ENCODE peak calls at places on chromosomes 3 and 15, in ten cellular contexts. One of them, this sample, is unnamed. For H3K4me1 and H3K27me3, the result is how much of the 10 kb centered on the place peaks cover.

GRCh38 chr3:123713211-123713610 is 128.4 kb upstream of the HACD2 start:
- DNase-seq in endothelial cell of umbilical vein: no peak
- DNase-seq in prostate gland: no peak
- DNase-seq in GM23338: no peak
- DNase-seq in CD8-positive, alpha-beta T cell: no peak
- DNase-seq in transverse colon: no peak
- DNase-seq in sigmoid colon: no peak
- DNase-seq in heart left ventricle: no peak
- DNase-seq in psoas muscle: no peak
- DNase-seq in heart right ventricle: no peak
- DNase-seq in this sample: no peak

GRCh38 chr3:71031914-71032521 is 551.5 kb downstream of the FOXP1 start:
- DNase-seq in endothelial cell of umbilical vein: peak
- DNase-seq in prostate gland: no peak
- DNase-seq in GM23338: no peak
- DNase-seq in CD8-positive, alpha-beta T cell: no peak
- DNase-seq in transverse colon: no peak
- DNase-seq in sigmoid colon: peak
- DNase-seq in heart left ventricle: peak
- DNase-seq in psoas muscle: peak
- DNase-seq in heart right ventricle: peak
- DNase-seq in this sample: no peak

GRCh38 chr15:43522247-43522646 is 4.8 kb downstream of the MAP1A start:
- DNase-seq in endothelial cell of umbilical vein: no peak
- DNase-seq in prostate gland: no peak
- DNase-seq in GM23338: no peak
- DNase-seq in CD8-positive, alpha-beta T cell: no peak
- DNase-seq in transverse colon: no peak
- DNase-seq in sigmoid colon: no peak
- DNase-seq in heart left ventricle: no peak
- DNase-seq in psoas muscle: no peak
- DNase-seq in heart right ventricle: no peak
- DNase-seq in this sample: no peak

GRCh38 chr3:10116138-10116460 is 624 bp downstream of the BRK1 start:
- DNase-seq in endothelial cell of umbilical vein: no peak
- DNase-seq in prostate gland: no peak
- DNase-seq in GM23338: no peak
- DNase-seq in CD8-positive, alpha-beta T cell: peak
- DNase-seq in transverse colon: no peak
- DNase-seq in sigmoid colon: no peak
- DNase-seq in heart left ventricle: no peak
- DNase-seq in psoas muscle: no peak
- DNase-seq in heart right ventricle: no peak
- DNase-seq in this sample: peak

GRCh38 chr15:89122532-89123525 is 34.6 kb downstream of the ABHD2 start:
- DNase-seq in endothelial cell of umbilical vein: peak
- DNase-seq in prostate gland: no peak
- DNase-seq in GM23338: no peak
- DNase-seq in CD8-positive, alpha-beta T cell: no peak
- DNase-seq in transverse colon: no peak
- DNase-seq in sigmoid colon: no peak
- DNase-seq in heart left ventricle: no peak
- DNase-seq in psoas muscle: no peak
- DNase-seq in heart right ventricle: no peak
- DNase-seq in this sample: no peak

GRCh38 chr15:99103279-99103678 is 1.6 kb upstream of the SYNM start:
- DNase-seq in endothelial cell of umbilical vein: no peak
- DNase-seq in prostate gland: no peak
- DNase-seq in GM23338: no peak
- DNase-seq in CD8-positive, alpha-beta T cell: no peak
- DNase-seq in transverse colon: no peak
- DNase-seq in sigmoid colon: no peak
- DNase-seq in heart left ventricle: no peak
- DNase-seq in psoas muscle: no peak
- DNase-seq in heart right ventricle: no peak
- DNase-seq in this sample: no peak

GRCh38 chr3:109532257-109533216 is 195.2 kb upstream of the DPPA4 start:
- DNase-seq in endothelial cell of umbilical vein: no peak
- DNase-seq in prostate gland: no peak
- DNase-seq in GM23338: peak
- DNase-seq in CD8-positive, alpha-beta T cell: peak
- DNase-seq in transverse colon: peak
- DNase-seq in sigmoid colon: no peak
- DNase-seq in heart left ventricle: no peak
- DNase-seq in psoas muscle: no peak
- DNase-seq in heart right ventricle: no peak
- DNase-seq in this sample: peak

GRCh38 chr15:40439461-40440299 is 1.1 kb upstream of the BAHD1 start:
- DNase-seq in endothelial cell of umbilical vein: peak
- DNase-seq in prostate gland: no peak
- DNase-seq in GM23338: peak
- DNase-seq in CD8-positive, alpha-beta T cell: no peak
- DNase-seq in transverse colon: peak
- DNase-seq in sigmoid colon: no peak
- DNase-seq in heart left ventricle: peak
- DNase-seq in psoas muscle: peak
- DNase-seq in heart right ventricle: peak
- DNase-seq in this sample: peak

GRCh38 chr3:177468816-177469590 is 271.7 kb upstream of the TBL1XR1 start:
- DNase-seq in endothelial cell of umbilical vein: no peak
- DNase-seq in prostate gland: no peak
- DNase-seq in GM23338: no peak
- DNase-seq in CD8-positive, alpha-beta T cell: no peak
- DNase-seq in transverse colon: no peak
- DNase-seq in sigmoid colon: no peak
- DNase-seq in heart left ventricle: no peak
- DNase-seq in psoas muscle: no peak
- DNase-seq in heart right ventricle: no peak
- DNase-seq in this sample: no peak

GRCh38 chr15:20349774-20350498 is 191.7 kb downstream of the GOLGA6L6 start:
- DNase-seq in endothelial cell of umbilical vein: no peak
- DNase-seq in prostate gland: no peak
- DNase-seq in GM23338: no peak
- DNase-seq in CD8-positive, alpha-beta T cell: no peak
- DNase-seq in transverse colon: no peak
- DNase-seq in sigmoid colon: peak
- DNase-seq in heart left ventricle: no peak
- DNase-seq in psoas muscle: peak
- DNase-seq in heart right ventricle: no peak
- DNase-seq in this sample: peak

GRCh38 chr3:119310052-119310451 is 15.9 kb downstream of the ARHGAP31 start:
- DNase-seq in endothelial cell of umbilical vein: no peak
- DNase-seq in prostate gland: no peak
- DNase-seq in GM23338: peak
- DNase-seq in CD8-positive, alpha-beta T cell: no peak
- DNase-seq in transverse colon: no peak
- DNase-seq in sigmoid colon: no peak
- DNase-seq in heart left ventricle: no peak
- DNase-seq in psoas muscle: no peak
- DNase-seq in heart right ventricle: no peak
- DNase-seq in this sample: no peak

GRCh38 chr3:119309591-119309990 is 15.4 kb downstream of the ARHGAP31 start:
- DNase-seq in endothelial cell of umbilical vein: no peak
- DNase-seq in prostate gland: no peak
- DNase-seq in GM23338: no peak
- DNase-seq in CD8-positive, alpha-beta T cell: no peak
- DNase-seq in transverse colon: no peak
- DNase-seq in sigmoid colon: no peak
- DNase-seq in heart left ventricle: no peak
- DNase-seq in psoas muscle: no peak
- DNase-seq in heart right ventricle: no peak
- DNase-seq in this sample: no peak

GRCh38 chr3:119311191-119311925 is 17.2 kb downstream of the ARHGAP31 start:
- DNase-seq in endothelial cell of umbilical vein: peak
- DNase-seq in prostate gland: no peak
- DNase-seq in GM23338: no peak
- DNase-seq in CD8-positive, alpha-beta T cell: no peak
- DNase-seq in transverse colon: no peak
- DNase-seq in sigmoid colon: no peak
- DNase-seq in heart left ventricle: no peak
- DNase-seq in psoas muscle: no peak
- DNase-seq in heart right ventricle: no peak
- DNase-seq in this sample: no peak

GRCh38 chr3:119305271-119305670 is 11.1 kb downstream of the ARHGAP31 start:
- DNase-seq in endothelial cell of umbilical vein: peak
- DNase-seq in prostate gland: no peak
- DNase-seq in GM23338: no peak
- DNase-seq in CD8-positive, alpha-beta T cell: no peak
- DNase-seq in transverse colon: no peak
- DNase-seq in sigmoid colon: no peak
- DNase-seq in heart left ventricle: no peak
- DNase-seq in psoas muscle: no peak
- DNase-seq in heart right ventricle: no peak
- DNase-seq in this sample: no peak

GRCh38 chr3:119308355-119308754 is 14.2 kb downstream of the ARHGAP31 start:
- DNase-seq in endothelial cell of umbilical vein: no peak
- DNase-seq in prostate gland: no peak
- DNase-seq in GM23338: no peak
- DNase-seq in CD8-positive, alpha-beta T cell: no peak
- DNase-seq in transverse colon: no peak
- DNase-seq in sigmoid colon: no peak
- DNase-seq in heart left ventricle: no peak
- DNase-seq in psoas muscle: no peak
- DNase-seq in heart right ventricle: no peak
- DNase-seq in this sample: no peak
- H3K4me1 ChIP-seq in endothelial cell of umbilical vein: under half
- H3K4me1 ChIP-seq in prostate gland: under half
- H3K4me1 ChIP-seq in GM23338: under half
- H3K4me1 ChIP-seq in CD8-positive, alpha-beta T cell: under half
- H3K4me1 ChIP-seq in transverse colon: under half
- H3K4me1 ChIP-seq in sigmoid colon: under half
- H3K4me1 ChIP-seq in heart left ventricle: half or more
- H3K4me1 ChIP-seq in psoas muscle: under half
- H3K4me1 ChIP-seq in heart right ventricle: half or more
- H3K4me1 ChIP-seq in this sample: under half

GRCh38 chr3:128276151-128276445 is 122.8 kb downstream of the EEFSEC start:
- DNase-seq in endothelial cell of umbilical vein: no peak
- DNase-seq in prostate gland: no peak
- DNase-seq in GM23338: no peak
- DNase-seq in CD8-positive, alpha-beta T cell: no peak
- DNase-seq in transverse colon: no peak
- DNase-seq in sigmoid colon: no peak
- DNase-seq in heart left ventricle: no peak
- DNase-seq in psoas muscle: no peak
- DNase-seq in heart right ventricle: no peak
- DNase-seq in this sample: no peak
- TF ChIP-seq CTCF in endothelial cell of umbilical vein: no peak
- TF ChIP-seq CTCF in prostate gland: no peak
- TF ChIP-seq CTCF in GM23338: no peak
- TF ChIP-seq CTCF in CD8-positive, alpha-beta T cell: no peak
- TF ChIP-seq CTCF in transverse colon: no peak
- TF ChIP-seq CTCF in sigmoid colon: no peak
- TF ChIP-seq CTCF in heart left ventricle: no peak
- TF ChIP-seq CTCF in psoas muscle: no peak
- TF ChIP-seq CTCF in heart right ventricle: no peak
- TF ChIP-seq CTCF in this sample: no peak

DNA sequence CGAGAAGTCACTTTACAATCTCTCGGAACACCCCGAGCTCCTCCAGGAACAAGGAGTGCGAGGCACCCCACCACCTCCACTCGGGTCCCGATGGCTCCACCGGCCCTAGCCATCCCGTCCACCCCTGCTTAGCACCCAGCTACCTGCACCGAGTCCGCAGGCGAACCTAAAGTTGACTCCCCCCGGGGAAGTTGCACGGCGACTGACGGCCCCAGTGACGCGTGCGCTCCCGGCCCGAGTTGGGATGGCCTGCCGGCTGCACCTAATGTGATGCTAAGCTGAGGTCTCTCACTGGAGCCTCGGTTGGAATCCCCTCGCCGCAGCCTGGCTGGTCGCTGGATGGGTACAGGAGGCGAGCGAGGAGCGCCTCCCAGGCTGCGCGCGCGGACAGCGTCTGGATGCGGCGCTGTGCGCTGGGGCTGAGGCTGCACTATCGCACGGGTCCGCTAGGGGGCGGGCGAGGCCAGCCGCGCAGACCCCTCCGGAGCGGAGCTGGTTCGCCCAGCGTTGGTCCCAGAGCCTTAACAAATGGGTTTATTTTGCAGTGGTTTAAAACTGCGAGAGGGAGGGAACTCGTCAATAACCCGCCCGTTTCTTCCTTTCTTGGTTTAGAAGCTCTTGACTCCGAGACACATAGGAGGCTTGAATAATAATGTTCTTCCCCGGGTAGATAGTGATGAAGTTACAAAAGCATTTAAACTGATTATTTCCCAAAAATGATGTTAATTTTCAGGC is at the start of gene OXTR:
- DNase-seq in endothelial cell of umbilical vein: peak
- DNase-seq in prostate gland: peak
- DNase-seq in GM23338: peak
- DNase-seq in CD8-positive, alpha-beta T cell: peak
- DNase-seq in transverse colon: peak
- DNase-seq in sigmoid colon: no peak
- DNase-seq in heart left ventricle: peak
- DNase-seq in psoas muscle: peak
- DNase-seq in heart right ventricle: peak
- DNase-seq in this sample: peak
- H3K27me3 ChIP-seq in endothelial cell of umbilical vein: under half
- H3K27me3 ChIP-seq in prostate gland: under half
- H3K27me3 ChIP-seq in GM23338: under half
- H3K27me3 ChIP-seq in CD8-positive, alpha-beta T cell: under half
- H3K27me3 ChIP-seq in transverse colon: half or more
- H3K27me3 ChIP-seq in sigmoid colon: half or more
- H3K27me3 ChIP-seq in heart left ventricle: under half
- H3K27me3 ChIP-seq in psoas muscle: under half
- H3K27me3 ChIP-seq in heart right ventricle: half or more
- H3K27me3 ChIP-seq in this sample: under half

DNA sequence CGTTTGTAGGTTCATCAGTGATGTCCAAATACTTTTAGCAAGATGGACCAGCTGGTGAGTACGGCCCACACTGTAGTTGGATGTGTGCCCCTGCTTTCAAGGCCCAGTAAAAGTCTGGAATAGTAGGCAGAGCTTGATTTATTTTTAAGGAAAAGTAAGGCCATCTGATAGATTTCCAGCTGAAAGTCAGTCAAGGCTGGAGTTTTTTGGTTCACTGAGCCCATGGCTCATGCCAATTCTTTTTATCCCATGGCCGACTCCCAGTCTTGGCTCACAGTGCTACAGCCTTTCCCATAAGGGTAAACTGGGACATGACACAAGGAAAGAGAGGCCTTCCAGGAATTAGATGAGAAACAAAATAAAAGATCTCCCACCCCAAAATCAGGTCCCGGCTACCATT is 13.5 kb downstream of the CCDC80 start:
- DNase-seq in endothelial cell of umbilical vein: no peak
- DNase-seq in prostate gland: no peak
- DNase-seq in GM23338: no peak
- DNase-seq in CD8-positive, alpha-beta T cell: no peak
- DNase-seq in transverse colon: no peak
- DNase-seq in sigmoid colon: no peak
- DNase-seq in heart left ventricle: peak
- DNase-seq in psoas muscle: peak
- DNase-seq in heart right ventricle: peak
- DNase-seq in this sample: no peak
- H3K4me1 ChIP-seq in endothelial cell of umbilical vein: under half
- H3K4me1 ChIP-seq in prostate gland: under half
- H3K4me1 ChIP-seq in GM23338: under half
- H3K4me1 ChIP-seq in CD8-positive, alpha-beta T cell: under half
- H3K4me1 ChIP-seq in transverse colon: under half
- H3K4me1 ChIP-seq in sigmoid colon: under half
- H3K4me1 ChIP-seq in heart left ventricle: under half
- H3K4me1 ChIP-seq in psoas muscle: under half
- H3K4me1 ChIP-seq in heart right ventricle: under half
- H3K4me1 ChIP-seq in this sample: under half

GRCh38 chr3:14145670-14146380 is 21.0 kb downstream of the TMEM43 start:
- DNase-seq in endothelial cell of umbilical vein: no peak
- DNase-seq in prostate gland: no peak
- DNase-seq in GM23338: peak
- DNase-seq in CD8-positive, alpha-beta T cell: no peak
- DNase-seq in transverse colon: no peak
- DNase-seq in sigmoid colon: no peak
- DNase-seq in heart left ventricle: no peak
- DNase-seq in psoas muscle: no peak
- DNase-seq in heart right ventricle: no peak
- DNase-seq in this sample: no peak
- TF ChIP-seq CTCF in endothelial cell of umbilical vein: peak
- TF ChIP-seq CTCF in prostate gland: no peak
- TF ChIP-seq CTCF in GM23338: no peak
- TF ChIP-seq CTCF in CD8-positive, alpha-beta T cell: no peak
- TF ChIP-seq CTCF in transverse colon: no peak
- TF ChIP-seq CTCF in sigmoid colon: no peak
- TF ChIP-seq CTCF in heart left ventricle: no peak
- TF ChIP-seq CTCF in psoas muscle: no peak
- TF ChIP-seq CTCF in heart right ventricle: no peak
- TF ChIP-seq CTCF in this sample: no peak